ENCODE peak calls at places on chromosomes 6 and 20, in ten cellular contexts. F is stomach, K is adrenal gland, P is uterus, W is gastrocnemius medialis, T is heart left ventricle, A is body of pancreas, U is GM12891, Y is ovary, R is lower leg skin. Z is an unnamed sample.

GRCh38 chr6:118283759-118284158 is 264.3 kb upstream of the PLN start:
- DNase-seq in F (peak), K (peak), P (peak), W (peak), T (no peak), A (peak), U (no peak), Y (peak), R (no peak), Z (peak)

GRCh38 chr6:138012682-138013081 is 94.5 kb downstream of the PERP start:
- DNase-seq in F (no peak), K (no peak), P (no peak), W (no peak), T (no peak), A (no peak), U (no peak), Y (no peak), R (no peak), Z (peak)

GRCh38 chr6:45436544-45437440 is 59.1 kb upstream of the SUPT3H start:
- DNase-seq in F (no peak), K (no peak), P (no peak), W (no peak), T (no peak), A (no peak), U (no peak), Y (no peak), R (no peak), Z (no peak)

GRCh38 chr6:5132741-5133140 is 47.6 kb downstream of the PPP1R3G start:
- DNase-seq in F (peak), K (peak), P (peak), W (peak), T (peak), A (peak), U (no peak), Y (peak), R (peak), Z (peak)

GRCh38 chr6:111610548-111611172 is 5.0 kb upstream of the TRAF3IP2 start:
- DNase-seq in F (no peak), K (peak), P (no peak), W (no peak), T (no peak), A (no peak), U (no peak), Y (no peak), R (no peak), Z (peak)

GRCh38 chr6:6218246-6219085 is 102.0 kb downstream of the F13A1 start:
- DNase-seq in F (no peak), K (no peak), P (peak), W (no peak), T (no peak), A (no peak), U (no peak), Y (no peak), R (no peak), Z (no peak)

GRCh38 chr6:81890846-81891245 is 138.4 kb upstream of the TENT5A start:
- DNase-seq in F (no peak), K (no peak), P (no peak), W (no peak), T (no peak), A (no peak), U (no peak), Y (no peak), R (no peak), Z (no peak)

GRCh38 chr6:111837007-111837406 is 36.2 kb downstream of the FYN start:
- DNase-seq in F (no peak), K (no peak), P (no peak), W (no peak), T (no peak), A (no peak), U (no peak), Y (no peak), R (no peak), Z (no peak)

GRCh38 chr6:47103931-47104330 is 61.8 kb upstream of the ADGRF1 start:
- DNase-seq in F (peak), K (peak), P (no peak), W (no peak), T (no peak), A (no peak), U (no peak), Y (no peak), R (no peak), Z (peak)

DNA sequence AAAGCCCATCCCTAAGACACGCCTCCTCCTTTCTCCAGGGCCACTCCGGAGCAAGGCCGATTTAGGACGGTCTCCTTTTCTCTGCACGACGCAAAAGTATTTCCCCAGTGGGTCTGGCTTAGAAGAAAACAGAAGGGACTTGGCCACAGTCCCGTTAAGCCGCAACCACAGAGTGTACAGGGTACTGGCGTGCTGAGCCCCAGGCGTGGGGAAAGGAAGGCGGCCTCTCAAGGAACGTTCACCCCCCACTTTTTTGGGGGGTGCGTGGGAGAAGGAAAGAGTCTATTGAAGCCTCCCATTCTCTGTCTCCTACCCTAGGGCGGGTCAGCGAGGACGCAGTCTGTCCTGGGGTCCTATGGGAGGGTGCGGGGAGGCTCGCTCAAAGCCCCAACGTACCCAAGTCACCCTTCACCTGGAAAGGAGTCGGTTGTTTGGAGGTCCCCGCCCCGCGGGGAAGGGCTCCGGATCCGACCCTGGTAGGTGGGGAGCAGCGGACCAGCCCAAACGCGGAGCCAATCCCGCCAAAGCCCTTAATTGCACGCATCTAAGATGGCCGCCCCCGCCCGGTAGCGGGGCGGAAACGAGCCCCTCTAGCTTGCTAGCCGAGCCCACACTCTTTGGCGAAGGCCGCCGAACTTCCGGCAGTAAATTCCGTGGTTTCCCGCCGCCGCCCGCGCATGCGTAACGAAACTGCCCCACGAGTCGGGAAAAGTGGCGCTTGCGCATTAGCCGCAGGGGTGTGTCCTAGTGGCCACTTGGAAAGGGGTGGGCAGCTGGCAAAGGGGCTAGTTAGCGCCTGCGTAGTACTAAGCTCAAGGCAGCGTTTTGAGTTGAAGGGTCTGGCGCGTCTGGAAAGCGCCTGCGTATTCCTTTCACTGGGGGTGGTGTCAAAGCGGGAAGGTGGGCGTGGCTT is at the start of gene OARD1:
- DNase-seq in F (peak), K (peak), P (peak), W (peak), T (peak), A (peak), U (peak), Y (peak), R (peak), Z (peak)
- TF ChIP-seq POLR2A in F (peak), K (peak), P (no peak), W (peak), T (peak), A (peak), U (peak), Y (peak), R (no peak), Z (peak)

DNA sequence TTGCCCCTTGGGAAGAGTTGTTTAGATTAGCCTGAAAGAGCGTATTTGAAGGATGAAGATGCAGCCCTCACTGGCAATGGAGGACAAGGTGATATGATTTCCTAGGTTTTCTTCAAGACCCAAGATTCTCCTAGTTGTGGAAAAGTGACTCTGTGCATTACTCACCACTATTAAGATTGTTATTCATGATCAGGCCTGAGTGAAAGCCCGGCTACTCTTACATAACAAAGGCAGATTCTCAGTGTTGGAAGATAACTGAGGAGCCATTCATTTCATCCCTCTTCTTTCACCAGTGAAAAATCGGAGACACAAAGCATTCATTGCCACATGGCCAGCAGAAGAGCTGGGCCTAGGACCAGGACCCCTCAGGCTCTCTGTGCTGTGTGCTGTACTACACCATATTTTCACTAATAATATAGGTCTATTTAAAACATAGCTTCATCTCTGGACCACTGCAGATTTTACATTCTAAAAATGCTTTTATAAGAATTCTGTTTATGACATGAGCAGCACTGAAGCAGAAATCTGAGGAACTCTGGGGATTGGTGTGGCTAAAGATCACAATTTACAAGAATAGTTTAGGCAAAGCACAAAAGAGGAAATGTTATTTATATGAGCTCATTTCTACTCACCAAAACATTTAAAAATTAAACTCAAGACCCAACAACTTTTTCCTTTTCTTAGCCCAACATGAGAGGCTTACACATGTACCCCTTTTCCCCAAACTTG is 181.9 kb upstream of the CCN2 start:
- DNase-seq in F (no peak), K (no peak), P (no peak), W (no peak), T (no peak), A (no peak), U (no peak), Y (no peak), R (no peak), Z (no peak)
- TF ChIP-seq POLR2A in F (no peak), K (no peak), P (no peak), W (no peak), T (no peak), A (no peak), U (no peak), Y (no peak), R (no peak), Z (no peak)

DNA sequence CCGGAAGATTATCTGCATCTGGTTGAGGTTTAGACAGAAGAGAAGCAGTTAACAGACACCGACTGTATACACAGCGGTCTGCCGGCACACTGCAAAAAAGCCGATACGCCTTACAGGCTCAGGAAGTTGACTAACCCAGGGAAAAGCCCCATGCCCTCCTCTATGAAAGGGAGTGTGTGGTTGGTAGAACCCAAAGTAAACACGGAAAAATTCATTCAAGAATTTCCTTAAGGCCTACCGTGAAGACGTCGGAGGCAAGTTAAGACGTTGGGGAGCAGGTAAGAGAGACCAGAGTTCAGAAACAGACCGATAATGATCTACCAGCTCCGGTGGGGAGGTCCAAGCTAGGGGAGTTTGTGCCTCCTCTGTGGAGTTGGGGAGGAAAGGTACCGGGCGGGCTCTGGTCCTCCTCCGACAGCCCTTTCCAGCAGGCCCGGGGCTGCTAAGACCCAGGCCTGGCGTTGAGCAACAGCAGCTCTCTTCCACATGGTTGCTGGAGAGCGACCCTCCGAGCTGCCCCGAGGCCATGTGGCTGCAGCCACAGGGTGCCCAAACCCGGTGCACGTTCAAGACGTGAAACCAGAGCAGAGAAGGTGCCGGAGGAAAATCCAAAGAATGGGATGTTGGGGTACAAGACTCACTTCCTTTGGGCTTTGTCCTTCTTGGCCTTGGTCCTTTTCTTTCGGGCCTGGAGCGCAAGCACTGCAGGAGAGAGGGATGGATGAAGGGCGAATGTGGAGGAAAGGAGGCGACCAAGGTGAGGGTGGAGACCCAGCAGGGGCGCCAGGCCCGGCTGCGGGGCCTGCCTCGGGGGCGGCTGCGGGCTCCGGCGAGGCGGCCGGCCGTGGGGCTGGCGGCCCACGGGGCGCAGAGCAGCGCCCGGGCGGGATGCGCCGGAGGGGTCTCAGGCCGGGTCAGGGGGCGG is 809 bp downstream of the SRPK1 start:
- DNase-seq in F (peak), K (peak), P (no peak), W (no peak), T (no peak), A (peak), U (peak), Y (no peak), R (no peak), Z (peak)
- TF ChIP-seq POLR2A in F (no peak), K (no peak), P (no peak), W (no peak), T (no peak), A (peak), U (no peak), Y (no peak), R (no peak), Z (peak)

GRCh38 chr20:16479666-16480065 is 93.6 kb downstream of the KIF16B start:
- DNase-seq in F (no peak), K (no peak), P (no peak), W (peak), T (no peak), A (no peak), U (no peak), Y (no peak), R (no peak), Z (no peak)
- TF ChIP-seq POLR2A in F (no peak), K (no peak), P (no peak), W (no peak), T (no peak), A (no peak), U (no peak), Y (no peak), R (no peak), Z (no peak)

GRCh38 chr6:120872262-120872578 is 462.1 kb downstream of the TBC1D32 start:
- DNase-seq in F (no peak), K (no peak), P (no peak), W (no peak), T (no peak), A (no peak), U (no peak), Y (peak), R (no peak), Z (no peak)

GRCh38 chr6:120871416-120872261 is 462.6 kb downstream of the TBC1D32 start:
- DNase-seq in F (no peak), K (no peak), P (no peak), W (no peak), T (peak), A (no peak), U (no peak), Y (no peak), R (peak), Z (no peak)

GRCh38 chr6:120873125-120873865 is 461.0 kb downstream of the TBC1D32 start:
- DNase-seq in F (no peak), K (no peak), P (no peak), W (no peak), T (peak), A (no peak), U (no peak), Y (peak), R (peak), Z (no peak)

GRCh38 chr6:120874422-120874821 is 459.9 kb downstream of the TBC1D32 start:
- DNase-seq in F (no peak), K (no peak), P (no peak), W (no peak), T (peak), A (no peak), U (no peak), Y (peak), R (peak), Z (no peak)

GRCh38 chr6:120869397-120869796 is 464.9 kb downstream of the TBC1D32 start:
- DNase-seq in F (no peak), K (no peak), P (no peak), W (no peak), T (no peak), A (no peak), U (no peak), Y (no peak), R (no peak), Z (no peak)
- TF ChIP-seq POLR2A in F (no peak), K (no peak), P (no peak), W (no peak), T (no peak), A (no peak), U (no peak), Y (no peak), R (no peak), Z (no peak)

GRCh38 chr6:70236304-70236703 is 66.6 kb downstream of the COL9A1 start:
- DNase-seq in F (no peak), K (no peak), P (no peak), W (no peak), T (no peak), A (no peak), U (no peak), Y (no peak), R (no peak), Z (no peak)
- TF ChIP-seq POLR2A in F (no peak), K (no peak), P (no peak), W (no peak), T (no peak), A (no peak), U (no peak), Y (no peak), R (no peak), Z (no peak)

DNA sequence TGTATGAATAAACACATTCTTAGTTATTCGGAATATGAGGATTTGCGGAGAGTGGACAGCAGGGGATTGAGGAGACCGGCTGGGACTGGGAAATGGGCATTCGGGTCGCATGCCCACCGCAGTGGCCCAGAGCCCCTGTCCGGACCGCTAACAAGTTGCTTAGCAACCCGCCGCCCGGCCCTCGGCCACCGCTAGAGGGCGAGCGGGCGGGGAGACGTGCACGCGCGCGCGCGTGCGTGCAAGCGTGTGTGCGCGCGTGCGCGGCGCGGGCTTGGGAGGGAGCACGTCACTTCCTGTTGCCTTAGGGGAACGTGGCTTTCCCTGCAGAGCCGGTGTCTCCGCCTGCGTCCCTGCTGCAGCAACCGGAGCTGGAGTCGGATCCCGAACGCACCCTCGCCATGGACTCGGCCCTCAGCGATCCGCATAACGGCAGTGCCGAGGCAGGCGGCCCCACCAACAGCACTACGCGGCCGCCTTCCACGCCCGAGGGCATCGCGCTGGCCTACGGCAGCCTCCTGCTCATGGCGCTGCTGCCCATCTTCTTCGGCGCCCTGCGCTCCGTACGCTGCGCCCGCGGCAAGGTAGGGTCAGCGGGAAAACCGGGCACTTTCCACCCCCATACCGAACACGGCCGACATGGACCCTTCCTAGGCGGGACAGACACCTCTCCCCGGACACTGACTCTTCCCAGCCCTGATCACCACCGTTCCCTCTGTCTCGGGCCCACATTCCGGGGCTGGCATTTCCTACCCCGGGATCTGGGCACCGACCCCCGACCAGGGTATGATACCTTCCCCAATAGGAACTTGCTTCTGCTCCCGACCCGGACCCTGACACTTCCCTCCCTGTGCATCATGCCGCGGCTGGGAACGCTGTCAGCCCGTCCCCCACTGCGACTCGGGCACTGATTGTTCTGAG is at the start of gene HM13:
- DNase-seq in F (peak), K (peak), P (peak), W (peak), T (peak), A (peak), U (peak), Y (peak), R (peak), Z (peak)
- TF ChIP-seq POLR2A in F (peak), K (peak), P (peak), W (peak), T (peak), A (peak), U (peak), Y (peak), R (no peak), Z (peak)

GRCh38 chr20:53639128-53639527 is 45.5 kb upstream of the ZNF217 start:
- DNase-seq in F (no peak), K (no peak), P (no peak), W (no peak), T (no peak), A (no peak), U (no peak), Y (no peak), R (peak), Z (no peak)

GRCh38 chr20:53643031-53643832 is 49.6 kb upstream of the ZNF217 start:
- DNase-seq in F (peak), K (peak), P (no peak), W (no peak), T (no peak), A (peak), U (peak), Y (no peak), R (peak), Z (peak)

GRCh38 chr20:53645582-53645897 is 51.9 kb upstream of the ZNF217 start:
- DNase-seq in F (no peak), K (no peak), P (no peak), W (no peak), T (no peak), A (no peak), U (no peak), Y (no peak), R (no peak), Z (no peak)

GRCh38 chr20:53639647-53640440 is 46.2 kb upstream of the ZNF217 start:
- DNase-seq in F (no peak), K (no peak), P (no peak), W (no peak), T (no peak), A (no peak), U (no peak), Y (no peak), R (no peak), Z (no peak)

DNA sequence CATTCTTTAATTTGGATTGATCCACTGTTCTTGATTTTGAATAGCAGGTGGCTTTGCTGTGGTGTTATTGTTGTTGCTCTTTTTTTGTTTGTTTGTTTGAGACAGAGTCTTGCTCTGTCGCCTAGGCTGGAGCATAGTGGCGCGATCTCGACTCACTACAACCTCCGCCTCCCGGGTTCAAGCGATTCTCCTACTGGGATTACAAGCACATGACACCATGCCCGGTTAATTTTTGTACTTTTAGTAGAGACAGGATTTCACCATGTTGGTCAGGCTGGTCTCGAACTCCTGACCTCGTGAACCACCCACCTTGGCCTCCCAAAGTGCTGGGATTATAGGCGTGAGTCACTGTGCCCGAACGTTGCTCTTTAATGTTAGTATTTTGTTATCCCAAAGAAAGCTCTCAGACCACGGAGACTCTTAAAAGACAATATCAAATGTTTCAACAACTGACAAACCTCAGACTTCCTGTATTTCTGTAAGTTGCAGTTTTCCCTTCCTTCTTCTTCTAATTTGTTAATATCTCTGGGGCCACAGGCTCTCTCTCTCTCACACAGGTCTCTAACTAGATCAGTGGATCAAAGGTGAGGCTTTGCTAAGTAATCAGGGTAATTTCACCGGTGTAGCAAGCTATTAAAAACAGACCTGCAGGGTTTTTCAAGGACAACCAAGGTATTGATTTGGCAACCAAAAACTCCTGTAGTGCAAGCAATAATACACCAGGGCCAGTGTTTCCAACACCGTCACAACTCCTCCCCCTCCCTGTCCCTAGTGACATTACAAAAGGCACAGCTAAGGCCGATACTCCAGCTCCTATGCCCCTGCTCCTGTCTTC is 48.8 kb upstream of the ZNF217 start:
- DNase-seq in F (peak), K (peak), P (no peak), W (no peak), T (no peak), A (peak), U (no peak), Y (no peak), R (peak), Z (peak)
- TF ChIP-seq POLR2A in F (no peak), K (no peak), P (no peak), W (no peak), T (no peak), A (peak), U (no peak), Y (no peak), R (no peak), Z (no peak)